ENCODE peak calls at places on chromosomes 2 and 18, in nine cellular contexts. Z is suprapubic skin, W is Peyer's patch, C is SK-N-SH, I is uterus, O is gastrocnemius medialis, E is right atrium auricular region, Q is left ventricle myocardium inferior, V is breast epithelium. X is an unnamed sample.

GRCh38 chr2:31265234-31265633 is 31.3 kb downstream of the EHD3 start:
- DNase-seq in V (no peak), W (no peak), C (no peak), I (no peak), Z (no peak), Q (no peak), E (no peak), O (no peak), X (no peak)

GRCh38 chr2:237863102-237863511 is 3.7 kb downstream of the RAMP1 start:
- DNase-seq in E (no peak), W (no peak), I (peak; percentile 25), Z (peak; percentile 57), O (no peak), V (no peak), C (peak; percentile 54), Q (no peak), X (no peak)

GRCh38 chr2:25851740-25852503 is 26.4 kb downstream of the ASXL2 start:
- DNase-seq in W (no peak), E (no peak), Z (no peak), I (no peak), C (peak; percentile 63), Q (no peak), O (no peak), V (no peak), X (no peak)

GRCh38 chr18:29651121-29651675 is 1391.3 kb downstream of the DSC3 start:
- DNase-seq in Q (no peak), W (no peak), V (no peak), I (no peak), C (no peak), Z (no peak), O (no peak), E (no peak), X (no peak)

GRCh38 chr2:20651731-20652099 is 817 bp upstream of the HS1BP3 start:
- DNase-seq in Z (no peak), E (no peak), I (no peak), W (no peak), C (no peak), Q (no peak), V (no peak), O (no peak), X (no peak)

GRCh38 chr2:159131882-159132281 is 154.6 kb downstream of the WDSUB1 start:
- DNase-seq in V (no peak), Q (no peak), Z (no peak), O (no peak), I (no peak), W (no peak), E (peak; percentile 69), C (no peak), X (no peak)

GRCh38 chr2:118810766-118811165 is 36.7 kb downstream of the EN1 start:
- DNase-seq in Z (no peak), V (no peak), C (no peak), Q (no peak), W (no peak), O (no peak), I (no peak), E (no peak), X (no peak)

GRCh38 chr2:234368861-234369261 is 128.0 kb downstream of the ARL4C start:
- DNase-seq in Z (no peak), E (no peak), I (no peak), O (peak; percentile 13), W (no peak), C (no peak), Q (no peak), V (peak; percentile 53), X (no peak)

GRCh38 chr2:67564076-67564475 is 166.9 kb downstream of the ETAA1 start:
- DNase-seq in I (no peak), V (no peak), Z (no peak), E (no peak), C (no peak), Q (no peak), O (no peak), W (no peak), X (no peak)

GRCh38 chr2:67564626-67565025 is 167.5 kb downstream of the ETAA1 start:
- DNase-seq in Z (no peak), V (no peak), O (no peak), W (no peak), E (no peak), C (no peak), Q (no peak), I (no peak), X (no peak)

GRCh38 chr2:67560818-67561221 is 163.7 kb downstream of the ETAA1 start:
- DNase-seq in Q (no peak), I (no peak), E (no peak), V (no peak), C (peak; percentile 47), W (no peak), O (no peak), Z (no peak), X (no peak)

GRCh38 chr2:67559156-67559555 is 162.0 kb downstream of the ETAA1 start:
- DNase-seq in E (no peak), O (no peak), C (no peak), I (no peak), Z (no peak), Q (no peak), W (no peak), V (no peak), X (no peak)

GRCh38 chr2:67561411-67561965 is 164.4 kb downstream of the ETAA1 start:
- DNase-seq in I (peak; percentile 54), W (no peak), Q (peak; percentile 62), Z (no peak), C (peak; percentile 69), E (peak; percentile 72), O (no peak), V (no peak), X (peak; percentile 84)
- H3K4me1 ChIP-seq in I (no peaks in the 10 kb centered on the region), W (no peaks in the 10 kb centered on the region), Q (peaks cover 19% of the 10 kb centered on the region), Z (no peaks in the 10 kb centered on the region), C (peaks cover 19% of the 10 kb centered on the region), E (no peaks in the 10 kb centered on the region), O (no peaks in the 10 kb centered on the region), V (no peaks in the 10 kb centered on the region), X (peaks cover 2% of the 10 kb centered on the region)

GRCh38 chr2:157786663-157787363 is 89.3 kb downstream of the ACVR1 start:
- DNase-seq in C (no peak), I (no peak), W (no peak), Q (no peak), O (no peak), Z (no peak), V (no peak), E (no peak), X (no peak)

GRCh38 chr2:157789933-157790511 is 86.1 kb downstream of the ACVR1 start:
- DNase-seq in C (no peak), Z (no peak), V (peak; percentile 78), O (peak; percentile 92), I (no peak), E (peak; percentile 66), Q (peak; percentile 63), W (peak; percentile 60), X (peak; percentile 39)

GRCh38 chr2:157787364-157787938 is 88.7 kb downstream of the ACVR1 start:
- DNase-seq in C (no peak), W (no peak), Z (no peak), O (no peak), E (no peak), Q (no peak), V (no peak), I (no peak), X (no peak)

GRCh38 chr2:157789161-157789720 is 86.9 kb downstream of the ACVR1 start:
- DNase-seq in Z (no peak), C (no peak), E (no peak), I (no peak), W (no peak), Q (no peak), V (no peak), O (peak; percentile 46), X (peak; percentile 68)

GRCh38 chr2:157788201-157788600 is 87.9 kb downstream of the ACVR1 start:
- DNase-seq in V (no peak), O (no peak), I (no peak), W (no peak), Z (no peak), Q (no peak), C (no peak), E (no peak), X (no peak)
- H3K4me1 ChIP-seq in V (no peaks in the 10 kb centered on the region), O (peaks cover 99% of the 10 kb centered on the region), I (no peaks in the 10 kb centered on the region), W (no peaks in the 10 kb centered on the region), Z (peaks cover 72% of the 10 kb centered on the region), Q (peaks cover 90% of the 10 kb centered on the region), C (peaks cover 17% of the 10 kb centered on the region), E (no peaks in the 10 kb centered on the region), X (peaks cover 31% of the 10 kb centered on the region)

GRCh38 chr2:95060446-95061118 is 35.1 kb downstream of the MAL start:
- DNase-seq in I (no peak), C (no peak), Z (peak; percentile 59), Q (no peak), E (no peak), V (no peak), O (no peak), W (no peak), X (no peak)

GRCh38 chr2:95059656-95060370 is 34.3 kb downstream of the MAL start:
- DNase-seq in Q (no peak), E (no peak), Z (peak; percentile 53), V (no peak), I (no peak), C (no peak), O (no peak), W (no peak), X (no peak)

GRCh38 chr2:95062247-95062646 is 36.7 kb downstream of the MAL start:
- DNase-seq in I (no peak), Z (peak; percentile 49), C (no peak), W (no peak), Q (no peak), E (no peak), O (no peak), V (no peak), X (no peak)

GRCh38 chr2:95061601-95062183 is 36.2 kb downstream of the MAL start:
- DNase-seq in C (peak; percentile 11), Q (no peak), E (no peak), W (no peak), Z (peak; percentile 67), I (no peak), O (no peak), V (no peak), X (no peak)

DNA sequence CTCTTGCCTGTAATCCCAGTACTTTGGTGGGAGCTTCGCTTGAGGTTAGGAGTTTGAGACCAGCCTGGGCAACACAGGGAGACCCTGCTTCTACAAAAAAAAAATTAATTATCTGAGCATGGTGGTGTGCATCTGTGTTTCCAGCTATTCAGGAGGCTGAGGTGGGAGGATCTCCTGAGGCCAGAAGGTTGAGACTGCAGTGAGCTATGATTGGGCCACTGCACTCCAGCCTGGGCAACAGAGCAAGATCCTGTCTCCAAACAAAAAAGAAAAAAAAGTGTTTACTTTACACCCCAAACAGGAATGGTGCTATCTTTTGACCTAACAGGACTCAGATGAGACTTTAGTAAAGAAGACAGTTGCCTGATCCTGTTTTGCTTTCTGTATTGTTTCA is 35.6 kb downstream of the MAL start:
- DNase-seq in Z (no peak), I (no peak), V (no peak), Q (no peak), W (no peak), O (no peak), E (no peak), C (no peak), X (no peak)
- H3K4me1 ChIP-seq in Z (no peaks in the 10 kb centered on the region), I (no peaks in the 10 kb centered on the region), V (no peaks in the 10 kb centered on the region), Q (no peaks in the 10 kb centered on the region), W (no peaks in the 10 kb centered on the region), O (no peaks in the 10 kb centered on the region), E (no peaks in the 10 kb centered on the region), C (no peaks in the 10 kb centered on the region), X (no peaks in the 10 kb centered on the region)

DNA sequence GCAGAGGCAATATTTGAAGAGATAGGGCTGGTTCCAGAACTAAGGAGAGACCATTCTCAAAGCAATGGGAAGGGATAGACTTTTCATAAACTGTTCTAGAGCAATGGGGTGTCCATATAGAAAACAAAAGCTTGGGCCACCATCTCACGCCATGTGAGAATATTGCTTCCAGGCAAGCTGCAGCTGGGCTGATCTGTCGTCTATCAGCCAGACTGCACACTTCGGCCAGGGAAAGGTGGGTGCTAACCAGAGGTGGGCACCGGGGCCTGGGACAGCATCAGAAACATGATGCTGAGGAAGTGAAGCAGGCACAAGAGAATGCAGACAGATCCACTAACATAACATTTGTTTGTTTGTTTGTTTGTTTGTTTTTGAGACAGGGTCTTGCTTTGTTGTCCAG is 43.7 kb downstream of the MYO7B start:
- DNase-seq in E (no peak), W (peak; percentile 36), O (no peak), I (no peak), Z (no peak), V (no peak), Q (no peak), C (no peak), X (no peak)
- H3K4me1 ChIP-seq in E (no peaks in the 10 kb centered on the region), W (peaks cover 13% of the 10 kb centered on the region), O (peaks cover 16% of the 10 kb centered on the region), I (no peaks in the 10 kb centered on the region), Z (peaks cover 10% of the 10 kb centered on the region), V (no peaks in the 10 kb centered on the region), Q (peaks cover 16% of the 10 kb centered on the region), C (peaks cover 14% of the 10 kb centered on the region), X (no peaks in the 10 kb centered on the region)

X was measured in right cardiac atrium.